ENCODE peak calls at places on chromosomes 6 and 20, in ten cellular contexts. One of them, this sample, is unnamed.
A peak's percentile ranks its signal among the peaks of the same experiment; 100 is the strongest.

GRCh38 chr6:39560915-39561314 is 164.3 kb downstream of the KIF6 start:
- DNase-seq in transverse colon: no peak
- DNase-seq in esophagus muscularis mucosa: no peak
- DNase-seq in HCT116: no peak
- DNase-seq in breast epithelium: no peak
- DNase-seq in endothelial cell of umbilical vein: no peak
- DNase-seq in spleen: no peak
- DNase-seq in GM23338: no peak
- DNase-seq in SK-N-SH: no peak
- DNase-seq in stomach: no peak
- DNase-seq in this sample: no peak

GRCh38 chr6:162177733-162178132 is 549.8 kb downstream of the PRKN start:
- DNase-seq in stomach: no peak
- DNase-seq in SK-N-SH: peak; percentile 35
- DNase-seq in GM23338: peak; percentile 51
- DNase-seq in breast epithelium: no peak
- DNase-seq in transverse colon: no peak
- DNase-seq in HCT116: no peak
- DNase-seq in spleen: no peak
- DNase-seq in esophagus muscularis mucosa: no peak
- DNase-seq in endothelial cell of umbilical vein: peak; percentile 5
- DNase-seq in this sample: no peak

GRCh38 chr20:36950432-36951197 is 893 bp downstream of the SAMHD1 start:
- DNase-seq in GM23338: peak; percentile 64
- DNase-seq in endothelial cell of umbilical vein: peak; percentile 20
- DNase-seq in esophagus muscularis mucosa: no peak
- DNase-seq in HCT116: no peak
- DNase-seq in stomach: peak; percentile 28
- DNase-seq in transverse colon: peak; percentile 39
- DNase-seq in spleen: no peak
- DNase-seq in breast epithelium: no peak
- DNase-seq in SK-N-SH: no peak
- DNase-seq in this sample: peak; percentile 8

GRCh38 chr6:75850026-75850385 is 101.0 kb downstream of the MYO6 start:
- DNase-seq in endothelial cell of umbilical vein: peak; percentile 52
- DNase-seq in transverse colon: no peak
- DNase-seq in GM23338: no peak
- DNase-seq in HCT116: no peak
- DNase-seq in stomach: no peak
- DNase-seq in spleen: no peak
- DNase-seq in breast epithelium: no peak
- DNase-seq in esophagus muscularis mucosa: no peak
- DNase-seq in SK-N-SH: no peak
- DNase-seq in this sample: no peak

GRCh38 chr20:24498641-24499040 is 29.2 kb downstream of the SYNDIG1 start:
- DNase-seq in breast epithelium: no peak
- DNase-seq in esophagus muscularis mucosa: no peak
- DNase-seq in stomach: no peak
- DNase-seq in transverse colon: no peak
- DNase-seq in HCT116: no peak
- DNase-seq in endothelial cell of umbilical vein: no peak
- DNase-seq in SK-N-SH: no peak
- DNase-seq in spleen: peak; percentile 18
- DNase-seq in GM23338: no peak
- DNase-seq in this sample: no peak

GRCh38 chr6:31875852-31876251 is 2.9 kb downstream of the SLC44A4 start:
- DNase-seq in stomach: no peak
- DNase-seq in GM23338: no peak
- DNase-seq in breast epithelium: no peak
- DNase-seq in transverse colon: no peak
- DNase-seq in endothelial cell of umbilical vein: no peak
- DNase-seq in HCT116: no peak
- DNase-seq in esophagus muscularis mucosa: no peak
- DNase-seq in spleen: no peak
- DNase-seq in SK-N-SH: no peak
- DNase-seq in this sample: no peak

GRCh38 chr6:107129370-107129925 is 14.1 kb upstream of the BEND3 start:
- DNase-seq in spleen: no peak
- DNase-seq in transverse colon: no peak
- DNase-seq in SK-N-SH: no peak
- DNase-seq in endothelial cell of umbilical vein: no peak
- DNase-seq in HCT116: no peak
- DNase-seq in stomach: no peak
- DNase-seq in breast epithelium: no peak
- DNase-seq in GM23338: no peak
- DNase-seq in esophagus muscularis mucosa: no peak
- DNase-seq in this sample: no peak

GRCh38 chr6:28747083-28747630 is 176.6 kb downstream of the TRIM27 start:
- DNase-seq in spleen: no peak
- DNase-seq in GM23338: no peak
- DNase-seq in breast epithelium: no peak
- DNase-seq in SK-N-SH: no peak
- DNase-seq in endothelial cell of umbilical vein: no peak
- DNase-seq in esophagus muscularis mucosa: peak; percentile 37
- DNase-seq in transverse colon: no peak
- DNase-seq in stomach: no peak
- DNase-seq in HCT116: no peak
- DNase-seq in this sample: no peak

GRCh38 chr6:154056536-154056935 is 17.5 kb downstream of the OPRM1 start:
- DNase-seq in SK-N-SH: no peak
- DNase-seq in stomach: no peak
- DNase-seq in esophagus muscularis mucosa: no peak
- DNase-seq in HCT116: no peak
- DNase-seq in transverse colon: no peak
- DNase-seq in spleen: no peak
- DNase-seq in breast epithelium: no peak
- DNase-seq in GM23338: no peak
- DNase-seq in endothelial cell of umbilical vein: no peak
- DNase-seq in this sample: no peak

GRCh38 chr6:3287976-3288707 is 29.4 kb downstream of the PSMG4 start:
- DNase-seq in esophagus muscularis mucosa: no peak
- DNase-seq in SK-N-SH: no peak
- DNase-seq in HCT116: no peak
- DNase-seq in GM23338: no peak
- DNase-seq in endothelial cell of umbilical vein: no peak
- DNase-seq in stomach: no peak
- DNase-seq in spleen: peak; percentile 51
- DNase-seq in breast epithelium: no peak
- DNase-seq in transverse colon: peak; percentile 6
- DNase-seq in this sample: no peak
- TF ChIP-seq POLR2AphosphoS5 in esophagus muscularis mucosa: no peak
- TF ChIP-seq POLR2AphosphoS5 in SK-N-SH: no peak
- TF ChIP-seq POLR2AphosphoS5 in HCT116: no peak
- TF ChIP-seq POLR2AphosphoS5 in GM23338: no peak
- TF ChIP-seq POLR2AphosphoS5 in endothelial cell of umbilical vein: no peak
- TF ChIP-seq POLR2AphosphoS5 in stomach: no peak
- TF ChIP-seq POLR2AphosphoS5 in spleen: no peak
- TF ChIP-seq POLR2AphosphoS5 in breast epithelium: no peak
- TF ChIP-seq POLR2AphosphoS5 in transverse colon: no peak
- TF ChIP-seq POLR2AphosphoS5 in this sample: no peak

GRCh38 chr6:45009547-45009946 is 318.6 kb upstream of the RUNX2 start:
- DNase-seq in SK-N-SH: no peak
- DNase-seq in stomach: no peak
- DNase-seq in esophagus muscularis mucosa: no peak
- DNase-seq in spleen: no peak
- DNase-seq in endothelial cell of umbilical vein: no peak
- DNase-seq in GM23338: no peak
- DNase-seq in HCT116: no peak
- DNase-seq in breast epithelium: no peak
- DNase-seq in transverse colon: no peak
- DNase-seq in this sample: no peak
- H3K4me1 ChIP-seq in SK-N-SH: no peaks in the 10 kb centered on the region
- H3K4me1 ChIP-seq in stomach: no peaks in the 10 kb centered on the region
- H3K4me1 ChIP-seq in esophagus muscularis mucosa: no peaks in the 10 kb centered on the region
- H3K4me1 ChIP-seq in spleen: no peaks in the 10 kb centered on the region
- H3K4me1 ChIP-seq in endothelial cell of umbilical vein: no peaks in the 10 kb centered on the region
- H3K4me1 ChIP-seq in GM23338: no peaks in the 10 kb centered on the region
- H3K4me1 ChIP-seq in HCT116: no peaks in the 10 kb centered on the region
- H3K4me1 ChIP-seq in breast epithelium: no peaks in the 10 kb centered on the region
- H3K4me1 ChIP-seq in transverse colon: no peaks in the 10 kb centered on the region
- H3K4me1 ChIP-seq in this sample: no peaks in the 10 kb centered on the region

DNA sequence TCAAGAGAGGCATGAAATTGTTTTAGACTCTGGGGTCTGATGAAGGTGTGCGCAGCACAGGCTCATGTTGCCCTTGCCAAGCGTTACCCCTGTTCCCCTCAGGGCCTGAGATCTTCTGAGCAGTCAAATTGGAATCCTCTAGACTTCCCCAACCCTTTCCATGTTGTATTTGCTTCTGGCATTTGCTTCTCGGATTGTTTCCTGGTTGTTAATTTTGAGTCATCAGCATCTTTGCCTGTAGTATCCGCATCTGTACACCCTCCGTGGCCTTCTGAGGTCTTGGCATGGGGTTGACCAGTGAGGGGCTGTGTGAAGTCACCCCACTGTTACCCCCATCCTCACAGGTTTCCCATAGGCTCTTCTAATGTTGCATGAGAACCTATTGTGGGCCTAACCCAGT is 40.9 kb downstream of the SLC24A3 start:
- DNase-seq in endothelial cell of umbilical vein: no peak
- DNase-seq in GM23338: no peak
- DNase-seq in SK-N-SH: no peak
- DNase-seq in transverse colon: no peak
- DNase-seq in HCT116: no peak
- DNase-seq in stomach: no peak
- DNase-seq in spleen: no peak
- DNase-seq in esophagus muscularis mucosa: no peak
- DNase-seq in breast epithelium: no peak
- DNase-seq in this sample: no peak
- H3K27ac ChIP-seq in endothelial cell of umbilical vein: no peak overlapping the region
- H3K27ac ChIP-seq in GM23338: no peak overlapping the region
- H3K27ac ChIP-seq in SK-N-SH: no peak overlapping the region
- H3K27ac ChIP-seq in transverse colon: peak overlapping the region; percentile 20
- H3K27ac ChIP-seq in HCT116: no peak overlapping the region
- H3K27ac ChIP-seq in stomach: peak overlapping the region; percentile 70
- H3K27ac ChIP-seq in spleen: peak overlapping the region; percentile 26
- H3K27ac ChIP-seq in esophagus muscularis mucosa: no peak overlapping the region
- H3K27ac ChIP-seq in breast epithelium: no peak overlapping the region
- H3K27ac ChIP-seq in this sample: no peak overlapping the region

GRCh38 chr6:16698163-16698533 is 63.1 kb downstream of the ATXN1 start:
- DNase-seq in transverse colon: no peak
- DNase-seq in endothelial cell of umbilical vein: no peak
- DNase-seq in GM23338: no peak
- DNase-seq in esophagus muscularis mucosa: no peak
- DNase-seq in spleen: no peak
- DNase-seq in stomach: no peak
- DNase-seq in breast epithelium: no peak
- DNase-seq in SK-N-SH: no peak
- DNase-seq in HCT116: no peak
- DNase-seq in this sample: no peak
- TF ChIP-seq POLR2AphosphoS5 in transverse colon: no peak
- TF ChIP-seq POLR2AphosphoS5 in endothelial cell of umbilical vein: no peak
- TF ChIP-seq POLR2AphosphoS5 in GM23338: no peak
- TF ChIP-seq POLR2AphosphoS5 in esophagus muscularis mucosa: no peak
- TF ChIP-seq POLR2AphosphoS5 in spleen: no peak
- TF ChIP-seq POLR2AphosphoS5 in stomach: no peak
- TF ChIP-seq POLR2AphosphoS5 in breast epithelium: no peak
- TF ChIP-seq POLR2AphosphoS5 in SK-N-SH: no peak
- TF ChIP-seq POLR2AphosphoS5 in HCT116: no peak
- TF ChIP-seq POLR2AphosphoS5 in this sample: no peak

DNA sequence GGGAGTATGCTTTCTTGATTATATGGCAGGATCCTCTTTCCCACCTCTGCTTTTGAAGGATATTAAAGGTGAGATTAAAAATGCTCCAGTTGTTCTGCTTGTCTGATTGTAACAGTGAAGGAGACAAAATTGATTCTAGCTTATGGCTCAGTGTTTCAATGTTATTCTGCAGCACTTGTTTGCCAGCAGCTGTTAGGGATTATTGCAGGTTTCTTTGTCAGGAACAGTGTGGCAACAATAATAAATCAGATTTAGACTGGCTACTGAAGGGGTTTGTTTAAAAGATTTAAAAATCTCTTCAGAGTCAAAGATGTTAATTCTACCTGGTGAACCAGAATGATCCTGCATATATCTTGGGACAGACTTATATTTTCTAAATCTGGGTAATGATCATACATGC is 126.9 kb downstream of the LAMA2 start:
- DNase-seq in spleen: no peak
- DNase-seq in GM23338: no peak
- DNase-seq in breast epithelium: no peak
- DNase-seq in transverse colon: no peak
- DNase-seq in endothelial cell of umbilical vein: no peak
- DNase-seq in stomach: no peak
- DNase-seq in HCT116: no peak
- DNase-seq in SK-N-SH: no peak
- DNase-seq in esophagus muscularis mucosa: no peak
- DNase-seq in this sample: no peak
- H3K4me1 ChIP-seq in spleen: no peaks in the 10 kb centered on the region
- H3K4me1 ChIP-seq in GM23338: no peaks in the 10 kb centered on the region
- H3K4me1 ChIP-seq in breast epithelium: peaks cover 3% of the 10 kb centered on the region
- H3K4me1 ChIP-seq in transverse colon: no peaks in the 10 kb centered on the region
- H3K4me1 ChIP-seq in endothelial cell of umbilical vein: no peaks in the 10 kb centered on the region
- H3K4me1 ChIP-seq in stomach: no peaks in the 10 kb centered on the region
- H3K4me1 ChIP-seq in HCT116: no peaks in the 10 kb centered on the region
- H3K4me1 ChIP-seq in SK-N-SH: no peaks in the 10 kb centered on the region
- H3K4me1 ChIP-seq in esophagus muscularis mucosa: peaks cover 10% of the 10 kb centered on the region
- H3K4me1 ChIP-seq in this sample: no peaks in the 10 kb centered on the region